ENCODE peak calls at places on chromosomes 4 and X, in ten cellular contexts. E is pancreas; T is tibial artery; Q is OCI-LY7; J is AG04450; W is spleen; K is CD8-positive, alpha-beta T cell; Y is fibroblast of lung; Z is fibroblast of mammary gland; M is A549. P is an unnamed sample.

GRCh38 chrX:87572911-87573310 is 55.3 kb downstream of the KLHL4 start:
- DNase-seq in E (no peak), T (no peak), Q (no peak), J (no peak), W (no peak), K (no peak), Y (peak), Z (peak), M (no peak), P (peak)

GRCh38 chr4:186018261-186018660 is 50.7 kb upstream of the TLR3 start:
- DNase-seq in E (no peak), T (no peak), Q (no peak), J (no peak), W (no peak), K (no peak), Y (no peak), Z (no peak), M (no peak), P (no peak)

GRCh38 chr4:185341841-185342240 is 53.9 kb downstream of the LRP2BP start:
- DNase-seq in E (no peak), T (no peak), Q (no peak), J (no peak), W (no peak), K (no peak), Y (no peak), Z (no peak), M (no peak), P (no peak)

GRCh38 chrX:77174680-77175336 is 272.4 kb upstream of the FGF16 start:
- DNase-seq in E (no peak), T (peak), Q (no peak), J (no peak), W (no peak), K (no peak), Y (no peak), Z (no peak), M (no peak), P (no peak)

GRCh38 chrX:7147431-7147977 is at the start of gene STS:
- DNase-seq in E (peak), T (no peak), Q (peak), J (no peak), W (peak), K (peak), Y (peak), Z (peak), M (no peak), P (peak)

GRCh38 chr4:76781698-76782595 is 116.0 kb downstream of the SOWAHB start:
- DNase-seq in E (no peak), T (no peak), Q (no peak), J (peak), W (no peak), K (no peak), Y (peak), Z (peak), M (no peak), P (peak)

GRCh38 chrX:137166591-137166990 is 132.8 kb upstream of the GPR101 start:
- DNase-seq in E (peak), T (no peak), Q (no peak), J (no peak), W (no peak), K (no peak), Y (no peak), Z (no peak), M (no peak), P (no peak)

GRCh38 chr4:12488672-12489071 is 995.5 kb downstream of the RAB28 start:
- DNase-seq in E (no peak), T (no peak), Q (no peak), J (no peak), W (no peak), K (no peak), Y (no peak), Z (peak), M (no peak), P (no peak)

GRCh38 chrX:44898411-44899221 is 25.6 kb downstream of the KDM6A start:
- DNase-seq in E (no peak), T (no peak), Q (peak), J (no peak), W (peak), K (no peak), Y (peak), Z (no peak), M (no peak), P (no peak)

GRCh38 chr4:73012673-73013072 is 56.8 kb downstream of the COX18 start:
- DNase-seq in E (no peak), T (no peak), Q (no peak), J (no peak), W (no peak), K (no peak), Y (no peak), Z (no peak), M (no peak), P (no peak)

GRCh38 chrX:54043696-54044125 is 562 bp downstream of the PHF8 start:
- DNase-seq in E (no peak), T (peak), Q (peak), J (no peak), W (peak), K (peak), Y (peak), Z (peak), M (no peak), P (no peak)

GRCh38 chr4:41256131-41256739 is 493 bp upstream of the UCHL1 start:
- DNase-seq in E (no peak), T (no peak), Q (peak), J (peak), W (no peak), K (no peak), Y (peak), Z (no peak), M (peak), P (peak)

GRCh38 chr4:70651864-70652506 is 14.3 kb downstream of the JCHAIN start:
- DNase-seq in E (no peak), T (no peak), Q (peak), J (no peak), W (no peak), K (no peak), Y (peak), Z (peak), M (peak), P (peak)

GRCh38 chr4:78880874-78881492 is 58.3 kb downstream of the PAQR3 start:
- DNase-seq in E (no peak), T (no peak), Q (peak), J (no peak), W (no peak), K (no peak), Y (no peak), Z (no peak), M (no peak), P (no peak)

GRCh38 chr4:100190643-100191600 is 654 bp upstream of the DDIT4L start:
- DNase-seq in E (no peak), T (no peak), Q (no peak), J (no peak), W (no peak), K (no peak), Y (peak), Z (peak), M (no peak), P (peak)

GRCh38 chrX:11239230-11239629 is 54.0 kb upstream of the AMELX start:
- DNase-seq in E (peak), T (no peak), Q (no peak), J (no peak), W (no peak), K (no peak), Y (peak), Z (peak), M (no peak), P (peak)

GRCh38 chr4:172042714-172043114 is 229.5 kb downstream of the GALNTL6 start:
- DNase-seq in E (no peak), T (no peak), Q (no peak), J (no peak), W (no peak), K (no peak), Y (peak), Z (peak), M (no peak), P (no peak)

GRCh38 chrX:25144043-25144940 is 128.5 kb upstream of the ARX start:
- DNase-seq in E (peak), T (peak), Q (peak), J (peak), W (no peak), K (peak), Y (peak), Z (peak), M (peak), P (peak)

GRCh38 chr4:46388860-46389259 is 1.1 kb downstream of the GABRA2 start:
- DNase-seq in E (no peak), T (no peak), Q (no peak), J (no peak), W (no peak), K (no peak), Y (no peak), Z (no peak), M (no peak), P (no peak)

GRCh38 chr4:76611164-76611563 is 176.1 kb downstream of the SHROOM3 start:
- DNase-seq in E (no peak), T (no peak), Q (no peak), J (no peak), W (no peak), K (no peak), Y (peak), Z (no peak), M (no peak), P (peak)

GRCh38 chr4:146330392-146330791 is 116.1 kb downstream of the REELD1 start:
- DNase-seq in E (no peak), T (no peak), Q (no peak), J (no peak), W (no peak), K (no peak), Y (peak), Z (peak), M (no peak), P (peak)

GRCh38 chrX:69070949-69071650 is 94.2 kb downstream of the PJA1 start:
- DNase-seq in E (no peak), T (peak), Q (no peak), J (no peak), W (peak), K (no peak), Y (no peak), Z (no peak), M (no peak), P (peak)

GRCh38 chrX:40109288-40110008 is 11.7 kb upstream of the BCOR start:
- DNase-seq in E (peak), T (no peak), Q (peak), J (no peak), W (peak), K (no peak), Y (peak), Z (peak), M (peak), P (peak)

GRCh38 chr4:55854132-55854531 is 684 bp downstream of the EXOC1 start:
- DNase-seq in E (no peak), T (no peak), Q (peak), J (no peak), W (no peak), K (no peak), Y (no peak), Z (no peak), M (no peak), P (no peak)

GRCh38 chr4:92791876-92792490 is 488.2 kb downstream of the GRID2 start:
- DNase-seq in E (no peak), T (no peak), Q (no peak), J (no peak), W (no peak), K (no peak), Y (no peak), Z (no peak), M (no peak), P (no peak)

DNA sequence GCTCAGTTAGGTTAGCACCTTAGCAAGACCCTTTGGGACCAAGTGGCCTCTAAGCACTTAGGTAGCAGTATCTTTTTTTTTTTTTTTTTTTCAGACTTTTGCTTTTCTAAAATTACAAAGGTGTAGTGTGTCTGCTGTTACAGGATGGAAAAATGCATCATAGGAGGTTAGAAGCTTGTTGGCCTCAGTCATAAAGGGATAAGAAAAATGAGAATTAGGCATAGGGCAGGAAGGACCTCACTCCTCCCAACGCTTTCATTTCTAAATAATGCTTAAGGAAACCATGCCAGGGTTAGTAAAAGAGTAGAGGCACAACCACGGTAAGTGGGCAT is 148.4 kb upstream of the PLAC1 start:
- DNase-seq in E (no peak), T (no peak), Q (peak), J (no peak), W (no peak), K (no peak), Y (no peak), Z (no peak), M (no peak), P (no peak)
- H3K4me3 ChIP-seq in E (no peak), T (peak), Q (peak), J (peak), W (peak), K (peak), Y (no peak), Z (peak), M (peak), P (peak)

GRCh38 chr4:112897548-112897947 is 151.9 kb upstream of the ANK2 start:
- DNase-seq in E (no peak), T (no peak), Q (no peak), J (no peak), W (no peak), K (no peak), Y (no peak), Z (no peak), M (no peak), P (no peak)
- TF ChIP-seq CTCF in E (no peak), T (no peak), Q (no peak), J (no peak), W (no peak), K (no peak), Y (no peak), Z (no peak), M (no peak), P (no peak)

DNA sequence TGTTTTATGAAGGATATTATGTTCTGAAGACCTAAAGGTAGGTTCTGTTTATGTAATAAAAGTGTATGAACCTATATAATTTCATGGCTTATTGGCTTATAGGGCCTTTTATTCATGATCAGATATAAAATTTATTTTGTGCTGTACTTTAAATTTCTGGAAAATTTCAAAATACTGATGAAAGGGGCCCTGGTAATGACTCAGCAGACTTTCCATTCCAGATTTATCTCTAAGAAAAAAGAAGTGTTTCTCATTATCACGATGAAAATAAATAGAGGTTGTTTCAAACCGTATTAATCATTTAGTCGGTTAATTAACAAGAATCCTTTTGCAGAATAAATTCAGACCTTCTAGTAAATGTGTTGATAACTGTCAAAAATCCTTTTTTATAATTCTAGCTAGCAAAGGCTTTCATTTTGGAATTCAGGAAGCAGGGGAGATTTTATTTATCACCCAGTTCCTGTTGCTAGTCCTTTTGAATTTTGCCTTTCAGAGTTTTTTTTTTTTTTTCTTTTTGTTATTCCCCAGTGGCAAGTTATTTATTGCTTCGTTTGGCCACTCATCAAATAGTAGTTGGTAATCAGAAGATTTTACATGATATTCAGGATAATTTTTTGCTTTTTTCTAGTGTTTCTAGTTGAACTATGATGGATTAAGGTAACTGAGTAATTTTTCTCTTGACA is 5.4 kb upstream of the TAPT1 start:
- DNase-seq in E (no peak), T (no peak), Q (no peak), J (no peak), W (no peak), K (no peak), Y (no peak), Z (peak), M (no peak), P (peak)
- H3K4me3 ChIP-seq in E (no peak), T (no peak), Q (peak), J (no peak), W (no peak), K (no peak), Y (no peak), Z (no peak), M (no peak), P (peak)

DNA sequence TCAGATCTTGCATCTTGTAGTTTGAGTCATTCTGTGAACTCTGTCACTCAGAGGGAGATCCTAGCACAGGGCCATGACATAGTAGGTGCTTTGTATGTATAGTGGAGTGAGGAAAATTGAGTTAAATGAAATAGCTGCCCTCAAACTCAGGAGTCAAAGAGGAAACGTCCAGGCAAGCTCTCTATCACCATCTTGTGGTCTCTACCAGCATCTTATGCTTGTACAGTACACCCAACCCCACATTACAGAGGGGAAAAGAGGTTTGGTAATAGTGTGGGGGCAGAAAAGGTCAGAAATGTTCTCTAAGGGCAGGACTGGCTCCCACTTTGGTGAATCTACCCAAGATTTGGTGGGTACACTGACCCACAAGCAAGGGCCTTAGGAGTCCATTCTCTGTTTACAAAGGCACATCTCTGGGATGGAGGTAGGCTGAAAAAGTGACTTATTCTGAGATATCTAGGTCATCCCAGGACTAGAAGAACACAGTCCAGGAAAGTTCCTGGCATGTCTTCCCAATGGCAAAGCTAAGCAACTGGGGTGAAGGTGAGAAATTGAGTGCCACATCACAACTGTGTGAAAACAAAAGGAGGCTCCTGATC is 131.8 kb downstream of the OR13H1 start:
- DNase-seq in E (no peak), T (no peak), Q (peak), J (no peak), W (no peak), K (no peak), Y (peak), Z (peak), M (peak), P (no peak)
- TF ChIP-seq CTCF in E (peak), T (no peak), Q (peak), J (peak), W (no peak), K (no peak), Y (peak), Z (peak), M (peak), P (peak)

GRCh38 chr4:30718021-30718888 is 1.9 kb upstream of the PCDH7 start:
- DNase-seq in E (no peak), T (peak), Q (no peak), J (no peak), W (peak), K (no peak), Y (peak), Z (peak), M (peak), P (no peak)
- H3K4me3 ChIP-seq in E (no peak), T (peak), Q (no peak), J (peak), W (peak), K (peak), Y (peak), Z (peak), M (peak), P (peak)

DNA sequence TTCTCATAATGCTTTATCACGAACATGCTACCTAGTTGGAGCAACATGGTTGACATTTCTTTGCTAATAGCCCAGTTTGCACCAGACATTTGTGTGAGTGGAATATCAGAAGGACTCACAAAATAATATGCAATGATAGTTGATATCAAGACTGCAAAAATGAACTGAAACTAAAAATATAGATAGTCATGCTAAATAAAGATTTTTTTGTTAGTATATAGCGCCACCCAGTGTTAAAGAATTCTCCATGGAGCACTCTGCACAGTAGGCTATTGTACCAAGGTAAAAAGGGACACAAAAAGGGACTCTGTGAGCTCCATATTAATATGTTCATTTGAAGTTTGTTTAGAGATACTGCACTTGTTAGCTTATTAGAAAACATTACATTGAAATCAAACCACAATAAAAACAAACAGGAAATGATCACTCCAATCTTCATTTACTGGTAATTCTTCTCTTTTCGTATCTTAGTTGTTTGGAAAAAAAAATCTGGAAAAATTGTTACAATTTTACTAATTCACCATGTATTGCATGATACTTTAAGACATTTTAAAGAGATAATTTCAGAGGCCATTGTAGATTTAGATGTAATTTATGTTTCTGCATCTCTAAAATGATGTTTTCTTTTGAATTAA is 1509.6 kb downstream of the ADGRL3 start:
- DNase-seq in E (no peak), T (no peak), Q (peak), J (no peak), W (no peak), K (no peak), Y (peak), Z (peak), M (no peak), P (peak)
- TF ChIP-seq CTCF in E (peak), T (peak), Q (peak), J (no peak), W (no peak), K (no peak), Y (no peak), Z (peak), M (no peak), P (peak)

GRCh38 chr4:155950461-155950860 is 3.2 kb downstream of the CTSO start:
- DNase-seq in E (no peak), T (no peak), Q (no peak), J (no peak), W (no peak), K (no peak), Y (no peak), Z (no peak), M (no peak), P (no peak)

GRCh38 chr4:155953151-155954117 is at the start of gene CTSO:
- DNase-seq in E (peak), T (peak), Q (peak), J (peak), W (peak), K (peak), Y (peak), Z (peak), M (peak), P (peak)

GRCh38 chr4:155954118-155954503 is 445 bp upstream of the CTSO start:
- DNase-seq in E (no peak), T (no peak), Q (no peak), J (no peak), W (peak), K (no peak), Y (no peak), Z (no peak), M (no peak), P (no peak)

GRCh38 chr4:155954939-155955338 is 1.3 kb upstream of the CTSO start:
- DNase-seq in E (no peak), T (no peak), Q (no peak), J (no peak), W (no peak), K (no peak), Y (no peak), Z (no peak), M (no peak), P (no peak)

DNA sequence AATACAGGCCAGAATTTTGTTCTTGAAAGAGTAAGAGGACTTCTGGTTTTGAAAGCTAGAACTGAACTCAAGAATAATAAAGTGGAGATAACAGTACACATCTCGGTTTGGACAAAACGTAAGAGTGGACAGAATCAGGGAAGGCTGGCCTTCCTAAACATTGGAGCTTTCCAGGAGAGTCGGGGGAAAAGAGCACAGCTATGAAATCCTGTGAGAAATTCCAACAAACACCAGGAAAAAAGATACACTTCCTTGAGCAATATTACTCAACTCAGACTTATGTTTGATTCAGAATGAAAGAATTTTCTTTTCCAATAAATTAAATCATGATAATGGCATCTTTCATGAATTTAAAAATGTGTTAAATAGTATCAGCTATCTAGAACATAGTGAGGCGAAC is 1.1 kb downstream of the CTSO start:
- DNase-seq in E (no peak), T (no peak), Q (no peak), J (no peak), W (no peak), K (no peak), Y (peak), Z (peak), M (no peak), P (peak)
- H3K4me3 ChIP-seq in E (no peak), T (peak), Q (no peak), J (peak), W (peak), K (no peak), Y (peak), Z (peak), M (no peak), P (peak)